ENCODE peak calls at places on chromosomes 12 and 14, in five cellular contexts. One of them, this sample, is unnamed.
A peak's percentile ranks its signal among the peaks of the same experiment; 100 is the strongest.

GRCh38 chr14:91484744-91485143 is 25.4 kb downstream of the PPP4R3A start:
- DNase-seq in endothelial cell of umbilical vein: no peak
- DNase-seq in stomach: no peak
- DNase-seq in pancreas: no peak
- DNase-seq in CD8-positive, alpha-beta T cell: no peak
- DNase-seq in this sample: no peak

GRCh38 chr12:2641209-2641608 is 153.6 kb upstream of the FKBP4 start:
- DNase-seq in pancreas: no peak
- DNase-seq in endothelial cell of umbilical vein: peak; percentile 78
- DNase-seq in CD8-positive, alpha-beta T cell: no peak
- DNase-seq in stomach: no peak
- DNase-seq in this sample: peak; percentile 68

GRCh38 chr12:122422769-122423257 is 344 bp upstream of the CLIP1 start:
- DNase-seq in endothelial cell of umbilical vein: peak; percentile 49
- DNase-seq in pancreas: peak; percentile 46
- DNase-seq in CD8-positive, alpha-beta T cell: no peak
- DNase-seq in stomach: no peak
- DNase-seq in this sample: no peak

GRCh38 chr14:96272777-96273471 is 16.9 kb downstream of the BDKRB1 start:
- DNase-seq in pancreas: peak; percentile 47
- DNase-seq in endothelial cell of umbilical vein: no peak
- DNase-seq in stomach: no peak
- DNase-seq in CD8-positive, alpha-beta T cell: no peak
- DNase-seq in this sample: no peak

GRCh38 chr14:64544607-64545312 is 4.2 kb downstream of the HSPA2 start:
- DNase-seq in pancreas: no peak
- DNase-seq in CD8-positive, alpha-beta T cell: no peak
- DNase-seq in endothelial cell of umbilical vein: no peak
- DNase-seq in stomach: no peak
- DNase-seq in this sample: no peak

GRCh38 chr14:101406921-101407320 is 154.4 kb upstream of the DIO3 start:
- DNase-seq in pancreas: no peak
- DNase-seq in endothelial cell of umbilical vein: no peak
- DNase-seq in stomach: no peak
- DNase-seq in CD8-positive, alpha-beta T cell: no peak
- DNase-seq in this sample: no peak

GRCh38 chr12:48105321-48105866 is 485 bp downstream of the SENP1 start:
- DNase-seq in endothelial cell of umbilical vein: peak; percentile 56
- DNase-seq in stomach: no peak
- DNase-seq in CD8-positive, alpha-beta T cell: peak; percentile 19
- DNase-seq in pancreas: no peak
- DNase-seq in this sample: peak; percentile 74

GRCh38 chr14:94001501-94002396 is 4.6 kb downstream of the CCDC197 start:
- DNase-seq in pancreas: peak; percentile 70
- DNase-seq in CD8-positive, alpha-beta T cell: peak; percentile 41
- DNase-seq in endothelial cell of umbilical vein: peak; percentile 49
- DNase-seq in stomach: peak; percentile 55
- DNase-seq in this sample: no peak

GRCh38 chr12:54439521-54440255 is 20.6 kb upstream of the ITGA5 start:
- DNase-seq in endothelial cell of umbilical vein: peak; percentile 77
- DNase-seq in pancreas: no peak
- DNase-seq in CD8-positive, alpha-beta T cell: no peak
- DNase-seq in stomach: no peak
- DNase-seq in this sample: peak; percentile 71

GRCh38 chr12:11654338-11654737 is 4.9 kb downstream of the ETV6 start:
- DNase-seq in stomach: no peak
- DNase-seq in pancreas: no peak
- DNase-seq in endothelial cell of umbilical vein: no peak
- DNase-seq in CD8-positive, alpha-beta T cell: no peak
- DNase-seq in this sample: no peak

GRCh38 chr12:53313996-53314395 is 7.4 kb downstream of the AAAS start:
- DNase-seq in pancreas: no peak
- DNase-seq in stomach: no peak
- DNase-seq in CD8-positive, alpha-beta T cell: no peak
- DNase-seq in endothelial cell of umbilical vein: no peak
- DNase-seq in this sample: no peak

GRCh38 chr12:105986779-105987686 is 151.7 kb downstream of the NUAK1 start:
- DNase-seq in stomach: no peak
- DNase-seq in pancreas: no peak
- DNase-seq in endothelial cell of umbilical vein: no peak
- DNase-seq in CD8-positive, alpha-beta T cell: no peak
- DNase-seq in this sample: no peak

GRCh38 chr14:99573000-99573330 is 31.0 kb downstream of the CCDC85C start:
- DNase-seq in endothelial cell of umbilical vein: no peak
- DNase-seq in CD8-positive, alpha-beta T cell: no peak
- DNase-seq in stomach: no peak
- DNase-seq in pancreas: no peak
- DNase-seq in this sample: no peak

GRCh38 chr14:65387628-65388027 is 24.9 kb upstream of the FUT8 start:
- DNase-seq in CD8-positive, alpha-beta T cell: no peak
- DNase-seq in pancreas: no peak
- DNase-seq in stomach: no peak
- DNase-seq in endothelial cell of umbilical vein: no peak
- DNase-seq in this sample: no peak

GRCh38 chr14:87450193-87450592 is 542.8 kb downstream of the GALC start:
- DNase-seq in CD8-positive, alpha-beta T cell: no peak
- DNase-seq in endothelial cell of umbilical vein: no peak
- DNase-seq in stomach: no peak
- DNase-seq in pancreas: no peak
- DNase-seq in this sample: no peak

GRCh38 chr14:66503532-66503931 is 4.4 kb upstream of the GPHN start:
- DNase-seq in stomach: no peak
- DNase-seq in endothelial cell of umbilical vein: peak; percentile 39
- DNase-seq in CD8-positive, alpha-beta T cell: no peak
- DNase-seq in pancreas: no peak
- DNase-seq in this sample: no peak

GRCh38 chr12:100688451-100688864 is 106.1 kb upstream of the ANO4 start:
- DNase-seq in pancreas: no peak
- DNase-seq in endothelial cell of umbilical vein: no peak
- DNase-seq in stomach: no peak
- DNase-seq in CD8-positive, alpha-beta T cell: no peak
- DNase-seq in this sample: no peak

GRCh38 chr14:56903304-56904021 is 93.2 kb upstream of the OTX2 start:
- DNase-seq in pancreas: no peak
- DNase-seq in CD8-positive, alpha-beta T cell: no peak
- DNase-seq in stomach: no peak
- DNase-seq in endothelial cell of umbilical vein: no peak
- DNase-seq in this sample: no peak
- H3K4me3 ChIP-seq in pancreas: no peak overlapping the region
- H3K4me3 ChIP-seq in CD8-positive, alpha-beta T cell: no peak overlapping the region
- H3K4me3 ChIP-seq in stomach: no peak overlapping the region
- H3K4me3 ChIP-seq in endothelial cell of umbilical vein: no peak overlapping the region
- H3K4me3 ChIP-seq in this sample: no peak overlapping the region

GRCh38 chr14:95231966-95232365 is 74.6 kb upstream of the DICER1 start:
- DNase-seq in CD8-positive, alpha-beta T cell: no peak
- DNase-seq in endothelial cell of umbilical vein: no peak
- DNase-seq in stomach: no peak
- DNase-seq in pancreas: no peak
- DNase-seq in this sample: no peak
- TF ChIP-seq CTCF in CD8-positive, alpha-beta T cell: no peak
- TF ChIP-seq CTCF in endothelial cell of umbilical vein: no peak
- TF ChIP-seq CTCF in stomach: no peak
- TF ChIP-seq CTCF in pancreas: no peak
- TF ChIP-seq CTCF in this sample: no peak

GRCh38 chr14:95256011-95256775 is 63.5 kb downstream of the CLMN start:
- DNase-seq in stomach: no peak
- DNase-seq in endothelial cell of umbilical vein: no peak
- DNase-seq in CD8-positive, alpha-beta T cell: no peak
- DNase-seq in pancreas: no peak
- DNase-seq in this sample: peak; percentile 65

GRCh38 chr14:95256776-95257060 is 63.0 kb downstream of the CLMN start:
- DNase-seq in stomach: no peak
- DNase-seq in CD8-positive, alpha-beta T cell: no peak
- DNase-seq in pancreas: no peak
- DNase-seq in endothelial cell of umbilical vein: no peak
- DNase-seq in this sample: peak; percentile 40

GRCh38 chr14:95254356-95254755 is 65.4 kb downstream of the CLMN start:
- DNase-seq in pancreas: no peak
- DNase-seq in endothelial cell of umbilical vein: no peak
- DNase-seq in stomach: no peak
- DNase-seq in CD8-positive, alpha-beta T cell: no peak
- DNase-seq in this sample: peak; percentile 56

GRCh38 chr14:95255013-95255412 is 64.7 kb downstream of the CLMN start:
- DNase-seq in pancreas: no peak
- DNase-seq in endothelial cell of umbilical vein: no peak
- DNase-seq in stomach: no peak
- DNase-seq in CD8-positive, alpha-beta T cell: no peak
- DNase-seq in this sample: peak; percentile 35

DNA sequence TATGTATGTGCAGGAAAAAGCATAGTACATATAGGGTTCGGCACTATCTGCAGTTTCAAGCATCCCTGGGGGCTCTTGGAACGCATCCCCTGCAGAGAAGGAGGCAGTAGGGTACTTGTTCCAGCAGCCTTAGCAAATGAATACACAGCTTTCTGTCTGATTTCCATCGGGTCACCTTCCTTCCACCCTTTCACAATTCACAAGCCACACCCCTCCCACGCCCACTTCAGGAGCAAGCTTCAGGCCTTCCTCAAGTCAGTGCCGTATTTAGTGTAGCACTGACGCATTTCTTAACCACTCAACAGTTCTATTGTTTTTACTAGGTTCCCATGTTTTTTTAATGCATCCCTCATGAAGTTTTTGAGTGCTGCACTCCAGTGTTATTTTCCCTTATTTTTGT is 64.2 kb downstream of the CLMN start:
- DNase-seq in stomach: peak; percentile 86
- DNase-seq in endothelial cell of umbilical vein: peak; percentile 61
- DNase-seq in CD8-positive, alpha-beta T cell: no peak
- DNase-seq in pancreas: peak; percentile 65
- DNase-seq in this sample: peak; percentile 40
- H3K27ac ChIP-seq in stomach: no peak overlapping the region
- H3K27ac ChIP-seq in endothelial cell of umbilical vein: no peak overlapping the region
- H3K27ac ChIP-seq in CD8-positive, alpha-beta T cell: no peak overlapping the region
- H3K27ac ChIP-seq in pancreas: no peak overlapping the region
- H3K27ac ChIP-seq in this sample: no peak overlapping the region

GRCh38 chr14:50790568-50790967 is 40.4 kb downstream of the NIN start:
- DNase-seq in CD8-positive, alpha-beta T cell: no peak
- DNase-seq in pancreas: no peak
- DNase-seq in endothelial cell of umbilical vein: no peak
- DNase-seq in stomach: no peak
- DNase-seq in this sample: no peak
- H3K4me3 ChIP-seq in CD8-positive, alpha-beta T cell: no peak overlapping the region
- H3K4me3 ChIP-seq in pancreas: no peak overlapping the region
- H3K4me3 ChIP-seq in endothelial cell of umbilical vein: no peak overlapping the region
- H3K4me3 ChIP-seq in stomach: no peak overlapping the region
- H3K4me3 ChIP-seq in this sample: no peak overlapping the region

GRCh38 chr14:70660967-70661871 is 19.5 kb downstream of the TTC9 start:
- DNase-seq in CD8-positive, alpha-beta T cell: peak; percentile 45
- DNase-seq in stomach: peak; percentile 80
- DNase-seq in endothelial cell of umbilical vein: no peak
- DNase-seq in pancreas: peak; percentile 26
- DNase-seq in this sample: no peak
- TF ChIP-seq CTCF in CD8-positive, alpha-beta T cell: no peak
- TF ChIP-seq CTCF in stomach: no peak
- TF ChIP-seq CTCF in endothelial cell of umbilical vein: no peak
- TF ChIP-seq CTCF in pancreas: no peak
- TF ChIP-seq CTCF in this sample: no peak

GRCh38 chr12:68332726-68333630 is 816 bp upstream of the MDM1 start:
- DNase-seq in CD8-positive, alpha-beta T cell: no peak
- DNase-seq in stomach: no peak
- DNase-seq in endothelial cell of umbilical vein: no peak
- DNase-seq in pancreas: no peak
- DNase-seq in this sample: no peak
- H3K27ac ChIP-seq in CD8-positive, alpha-beta T cell: peak overlapping the region; percentile 46
- H3K27ac ChIP-seq in stomach: peak overlapping the region; percentile 66
- H3K27ac ChIP-seq in endothelial cell of umbilical vein: peak overlapping the region; percentile 19
- H3K27ac ChIP-seq in pancreas: no peak overlapping the region
- H3K27ac ChIP-seq in this sample: peak overlapping the region; percentile 3

GRCh38 chr12:79547735-79548347 is 142.9 kb downstream of the PAWR start:
- DNase-seq in endothelial cell of umbilical vein: peak; percentile 95
- DNase-seq in stomach: no peak
- DNase-seq in pancreas: peak; percentile 51
- DNase-seq in CD8-positive, alpha-beta T cell: no peak
- DNase-seq in this sample: no peak

GRCh38 chr12:79547044-79547734 is 143.6 kb downstream of the PAWR start:
- DNase-seq in pancreas: peak; percentile 48
- DNase-seq in endothelial cell of umbilical vein: peak; percentile 84
- DNase-seq in stomach: no peak
- DNase-seq in CD8-positive, alpha-beta T cell: no peak
- DNase-seq in this sample: no peak

GRCh38 chr12:79548525-79548924 is 142.2 kb downstream of the PAWR start:
- DNase-seq in stomach: no peak
- DNase-seq in endothelial cell of umbilical vein: no peak
- DNase-seq in pancreas: no peak
- DNase-seq in CD8-positive, alpha-beta T cell: no peak
- DNase-seq in this sample: no peak

GRCh38 chr12:79549531-79550271 is 141.1 kb downstream of the PAWR start:
- DNase-seq in endothelial cell of umbilical vein: peak; percentile 76
- DNase-seq in stomach: no peak
- DNase-seq in CD8-positive, alpha-beta T cell: no peak
- DNase-seq in pancreas: no peak
- DNase-seq in this sample: no peak

GRCh38 chr12:79546461-79547043 is 144.2 kb downstream of the PAWR start:
- DNase-seq in stomach: no peak
- DNase-seq in CD8-positive, alpha-beta T cell: no peak
- DNase-seq in endothelial cell of umbilical vein: no peak
- DNase-seq in pancreas: no peak
- DNase-seq in this sample: no peak
- H3K4me3 ChIP-seq in stomach: no peak overlapping the region
- H3K4me3 ChIP-seq in CD8-positive, alpha-beta T cell: no peak overlapping the region
- H3K4me3 ChIP-seq in endothelial cell of umbilical vein: no peak overlapping the region
- H3K4me3 ChIP-seq in pancreas: no peak overlapping the region
- H3K4me3 ChIP-seq in this sample: no peak overlapping the region

GRCh38 chr12:590206-590750 is 73.0 kb downstream of the NINJ2 start:
- DNase-seq in pancreas: no peak
- DNase-seq in stomach: no peak
- DNase-seq in CD8-positive, alpha-beta T cell: no peak
- DNase-seq in endothelial cell of umbilical vein: no peak
- DNase-seq in this sample: no peak

GRCh38 chr12:593396-593976 is 69.8 kb downstream of the NINJ2 start:
- DNase-seq in stomach: no peak
- DNase-seq in endothelial cell of umbilical vein: no peak
- DNase-seq in pancreas: no peak
- DNase-seq in CD8-positive, alpha-beta T cell: no peak
- DNase-seq in this sample: no peak

GRCh38 chr12:588658-589057 is 74.6 kb downstream of the NINJ2 start:
- DNase-seq in endothelial cell of umbilical vein: no peak
- DNase-seq in CD8-positive, alpha-beta T cell: no peak
- DNase-seq in stomach: no peak
- DNase-seq in pancreas: no peak
- DNase-seq in this sample: no peak

GRCh38 chr12:591167-591570 is 72.1 kb downstream of the NINJ2 start:
- DNase-seq in endothelial cell of umbilical vein: no peak
- DNase-seq in stomach: no peak
- DNase-seq in pancreas: no peak
- DNase-seq in CD8-positive, alpha-beta T cell: no peak
- DNase-seq in this sample: no peak

GRCh38 chr12:591571-592505 is 71.4 kb downstream of the NINJ2 start:
- DNase-seq in CD8-positive, alpha-beta T cell: no peak
- DNase-seq in endothelial cell of umbilical vein: no peak
- DNase-seq in pancreas: peak; percentile 73
- DNase-seq in stomach: peak; percentile 76
- DNase-seq in this sample: no peak
- TF ChIP-seq CTCF in CD8-positive, alpha-beta T cell: no peak
- TF ChIP-seq CTCF in endothelial cell of umbilical vein: no peak
- TF ChIP-seq CTCF in pancreas: no peak
- TF ChIP-seq CTCF in stomach: no peak
- TF ChIP-seq CTCF in this sample: no peak